ENCODE peak calls at places on chromosome 6, in four cellular contexts. E is stomach, N is A549, R is cardiac muscle cell. A is an unnamed sample.

GRCh38 chr6:34056301-34056700 is 89.6 kb downstream of the GRM4 start:
- DNase-seq in N (no peak), E (peak; percentile 72), R (peak; percentile 89), A (peak; percentile 45)

GRCh38 chr6:40338306-40338705 is 248.9 kb downstream of the LRFN2 start:
- DNase-seq in R (no peak), E (no peak), N (no peak), A (no peak)

GRCh38 chr6:23498013-23498412 is 628.0 kb upstream of the NRSN1 start:
- DNase-seq in R (peak; percentile 67), N (no peak), E (no peak), A (no peak)

GRCh38 chr6:16402501-16402900 is 164.1 kb downstream of the GMPR start:
- DNase-seq in N (no peak), R (peak; percentile 29), E (no peak), A (no peak)

GRCh38 chr6:77456531-77457248 is 6.6 kb downstream of the HTR1B start:
- DNase-seq in R (peak; percentile 98), N (no peak), E (no peak), A (peak; percentile 85)

GRCh38 chr6:111661541-111662041 is 55.9 kb upstream of the TRAF3IP2 start:
- DNase-seq in E (peak; percentile 60), N (no peak), R (no peak), A (no peak)

GRCh38 chr6:33116417-33116816 is 40.6 kb downstream of the HLA-DPB1 start:
- DNase-seq in N (no peak), R (no peak), E (no peak), A (no peak)

GRCh38 chr6:104559435-104560202 is 300.1 kb downstream of the HACE1 start:
- DNase-seq in R (peak; percentile 17), E (no peak), N (no peak), A (no peak)

GRCh38 chr6:7426447-7427169 is 37.0 kb downstream of the RIOK1 start:
- DNase-seq in N (no peak), R (no peak), E (no peak), A (no peak)

GRCh38 chr6:155483858-155484257 is 28.2 kb upstream of the NOX3 start:
- DNase-seq in E (no peak), N (no peak), R (peak; percentile 81), A (no peak)

GRCh38 chr6:31651602-31652191 is 764 bp downstream of the BAG6 start:
- DNase-seq in E (no peak), N (peak; percentile 58), R (peak; percentile 81), A (peak; percentile 82)

GRCh38 chr6:106084106-106084963 is 1.8 kb upstream of the PRDM1 start:
- DNase-seq in E (no peak), R (peak; percentile 73), N (peak; percentile 42), A (no peak)

GRCh38 chr6:126614642-126615504 is 275.0 kb downstream of the CENPW start:
- DNase-seq in N (no peak), R (no peak), E (no peak), A (no peak)

GRCh38 chr6:146312606-146313005 is 231.0 kb upstream of the RAB32 start:
- DNase-seq in R (no peak), E (no peak), N (no peak), A (peak; percentile 6)

GRCh38 chr6:155450194-155450593 is 5.4 kb downstream of the NOX3 start:
- DNase-seq in R (no peak), E (no peak), N (no peak), A (no peak)

GRCh38 chr6:109478222-109478805 is 4.7 kb downstream of the ZBTB24 start:
- DNase-seq in R (no peak), E (no peak), N (no peak), A (no peak)
- H3K27ac ChIP-seq in R (no peak overlapping the region), E (no peak overlapping the region), N (no peak overlapping the region), A (no peak overlapping the region)

GRCh38 chr6:35357671-35358070 is 15.3 kb downstream of the PPARD start:
- DNase-seq in E (peak; percentile 57), R (no peak), N (no peak), A (no peak)

GRCh38 chr6:35359346-35359743 is 17.0 kb downstream of the PPARD start:
- DNase-seq in E (no peak), N (no peak), R (no peak), A (no peak)

GRCh38 chr6:35354361-35355135 is 12.2 kb downstream of the PPARD start:
- DNase-seq in E (no peak), R (no peak), N (no peak), A (no peak)

GRCh38 chr6:35359744-35360348 is 17.5 kb downstream of the PPARD start:
- DNase-seq in E (no peak), N (no peak), R (peak; percentile 97), A (no peak)

DNA sequence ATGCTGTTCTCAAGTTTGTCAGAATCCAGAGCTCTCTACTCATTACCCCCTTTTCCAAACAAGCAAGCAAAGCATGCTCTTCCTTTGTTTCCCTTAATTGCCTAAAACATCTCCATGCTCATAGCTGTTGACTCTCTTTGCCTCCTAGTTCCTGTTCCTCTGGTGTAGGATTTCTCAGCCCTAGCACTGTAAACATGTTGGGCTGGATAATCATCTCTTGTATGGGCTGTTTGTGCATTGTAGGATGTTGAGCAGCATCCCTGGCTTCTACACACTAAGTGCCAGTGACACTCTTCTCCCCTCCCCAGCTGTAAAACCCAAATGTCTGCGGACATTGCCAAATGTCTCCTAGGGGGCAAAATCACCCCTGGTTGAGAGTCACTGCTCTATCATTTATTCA is 14.0 kb downstream of the PPARD start:
- DNase-seq in R (no peak), N (no peak), E (no peak), A (no peak)
- H3K27ac ChIP-seq in R (no peak overlapping the region), N (no peak overlapping the region), E (no peak overlapping the region), A (no peak overlapping the region)

GRCh38 chr6:132147530-132148011 is 196.4 kb upstream of the CCN2 start:
- DNase-seq in R (peak; percentile 20), N (no peak), E (no peak), A (no peak)

GRCh38 chr6:132153221-132153896 is 202.2 kb upstream of the CCN2 start:
- DNase-seq in R (peak; percentile 87), N (no peak), E (no peak), A (no peak)
- H3K27ac ChIP-seq in R (no peak overlapping the region), N (no peak overlapping the region), E (no peak overlapping the region), A (no peak overlapping the region)

DNA sequence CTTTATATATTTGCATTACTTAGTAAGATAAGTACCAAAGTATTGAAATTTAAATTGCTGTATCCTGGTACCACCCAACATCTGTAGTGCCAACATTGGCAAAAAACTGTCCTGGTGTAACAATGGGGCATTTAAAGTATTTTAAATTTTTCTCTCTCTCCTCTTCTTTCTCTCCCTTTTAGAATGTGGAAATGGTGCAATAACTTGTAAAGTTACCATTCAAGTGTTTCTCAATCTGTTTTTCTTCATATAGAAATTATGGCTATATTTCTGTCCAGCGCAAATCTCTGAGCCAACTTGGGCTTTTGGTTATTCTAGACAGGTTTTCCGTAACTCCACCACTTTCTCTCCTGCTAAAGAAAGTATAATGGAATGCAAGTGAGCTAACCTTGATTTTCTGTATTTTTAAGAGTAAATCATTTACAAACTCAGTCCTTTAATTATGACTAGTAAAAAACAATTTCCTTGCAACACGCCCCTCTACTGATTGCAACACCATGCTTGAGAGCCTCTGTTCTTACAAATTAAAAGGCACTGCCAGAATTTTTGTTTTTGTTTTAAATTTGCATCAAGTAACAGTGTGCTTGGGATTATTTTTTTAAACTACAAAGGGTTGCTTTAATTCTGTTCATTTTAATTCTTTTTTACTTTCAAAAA is 324.2 kb upstream of the CITED2 start:
- DNase-seq in E (no peak), R (peak; percentile 68), N (no peak), A (no peak)
- H3K27ac ChIP-seq in E (no peak overlapping the region), R (no peak overlapping the region), N (no peak overlapping the region), A (peak overlapping the region; percentile 47)

GRCh38 chr6:13708679-13709261 is 2.9 kb downstream of the RANBP9 start:
- DNase-seq in N (no peak), R (peak; percentile 50), E (no peak), A (no peak)
- H3K27ac ChIP-seq in N (no peak overlapping the region), R (peak overlapping the region; percentile 95), E (peak overlapping the region; percentile 98), A (no peak overlapping the region)

GRCh38 chr6:159979136-159979874 is 10.4 kb downstream of the IGF2R start:
- DNase-seq in E (peak; percentile 37), N (no peak), R (peak; percentile 24), A (peak; percentile 77)

GRCh38 chr6:159978291-159979135 is 9.6 kb downstream of the IGF2R start:
- DNase-seq in E (no peak), N (no peak), R (no peak), A (peak; percentile 56)

GRCh38 chr6:159976844-159977241 is 8.0 kb downstream of the IGF2R start:
- DNase-seq in N (no peak), E (no peak), R (no peak), A (no peak)

GRCh38 chr6:159974932-159975331 is 6.0 kb downstream of the IGF2R start:
- DNase-seq in R (no peak), E (no peak), N (no peak), A (no peak)

DNA sequence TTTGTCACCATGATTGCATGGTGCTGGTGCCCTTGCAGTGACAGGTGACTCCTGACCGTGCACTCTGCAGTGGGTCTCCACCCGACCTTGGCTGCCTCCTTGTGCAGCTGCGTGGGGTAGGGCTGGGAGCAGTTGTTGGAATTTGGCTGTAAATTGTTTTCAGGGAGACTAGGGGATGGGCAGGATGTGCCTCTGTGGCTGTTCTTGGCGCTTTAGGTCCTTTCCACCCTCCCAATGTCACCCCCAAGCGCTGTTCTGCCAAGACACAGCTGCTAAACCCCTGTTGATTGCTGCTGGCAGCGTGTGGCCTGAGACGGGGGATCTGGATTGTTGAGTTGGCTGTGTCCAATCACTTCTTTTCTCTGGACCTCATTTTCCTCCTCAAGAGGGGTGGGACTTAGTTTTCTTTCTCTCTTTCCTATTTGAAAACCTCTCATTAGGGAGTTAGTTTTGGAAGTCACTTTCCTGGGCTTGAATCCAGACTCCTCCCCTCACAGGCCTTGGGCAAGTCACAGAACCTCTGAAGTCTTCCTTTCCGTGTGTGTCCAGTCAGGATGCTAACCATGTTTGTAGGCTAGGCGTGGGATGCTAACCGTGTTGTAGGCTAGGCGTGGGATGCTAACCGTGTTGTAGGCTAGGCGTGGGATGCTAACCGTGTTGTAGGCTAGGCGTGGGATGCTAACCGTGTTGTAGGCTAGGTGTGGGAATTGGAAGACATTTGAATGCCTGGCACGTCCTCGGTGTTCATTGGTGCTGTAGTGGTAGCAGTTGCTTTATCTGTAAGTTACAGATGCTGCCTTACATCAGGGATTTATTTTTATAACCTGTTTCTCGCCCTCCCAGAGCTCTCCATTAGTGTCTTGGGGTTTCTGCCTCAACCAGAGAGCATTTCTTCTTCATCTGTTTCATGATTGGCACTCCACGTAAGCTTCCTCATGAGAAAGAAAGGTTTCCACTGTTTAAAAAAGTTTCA is 8.6 kb downstream of the IGF2R start:
- DNase-seq in E (no peak), R (peak; percentile 84), N (no peak), A (no peak)
- H3K27ac ChIP-seq in E (peak overlapping the region; percentile 56), R (peak overlapping the region; percentile 66), N (no peak overlapping the region), A (peak overlapping the region; percentile 87)

DNA sequence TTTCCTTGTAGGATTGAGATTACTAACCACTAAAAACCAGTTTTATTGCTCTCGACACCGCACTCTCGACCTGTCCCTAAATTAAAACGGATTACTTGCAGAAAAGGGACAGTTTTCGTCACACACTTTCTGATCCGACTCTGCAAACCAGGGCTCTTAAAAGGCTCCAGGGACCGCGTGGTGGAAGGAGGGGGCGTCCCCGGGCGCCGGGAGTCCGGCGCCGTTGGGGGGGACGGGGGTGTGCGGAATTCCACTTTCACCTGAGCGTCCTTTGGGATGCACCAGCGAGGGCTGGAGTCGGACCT is 695 bp downstream of the MAK start:
- DNase-seq in R (peak; percentile 13), E (no peak), N (no peak), A (no peak)
- H3K27ac ChIP-seq in R (no peak overlapping the region), E (peak overlapping the region; percentile 84), N (peak overlapping the region; percentile 15), A (no peak overlapping the region)